ENCODE peak calls at places on chromosomes 5 and 9, in four cellular contexts. Y, T, C and K are unnamed samples.

GRCh38 chr9:129838707-129839259 is 3.5 kb downstream of the USP20 start:
- DNase-seq in C (no peak), T (no peak), Y (peak), K (no peak)

GRCh38 chr5:151952233-151952632 is 27.6 kb upstream of the GLRA1 start:
- DNase-seq in C (no peak), Y (no peak), T (no peak), K (no peak)

GRCh38 chr5:14435481-14435880 is 146.1 kb upstream of the OTULINL start:
- DNase-seq in Y (no peak), T (no peak), C (no peak), K (no peak)

GRCh38 chr5:68722357-68722756 is 371.5 kb upstream of the SLC30A5 start:
- DNase-seq in Y (no peak), T (no peak), C (no peak), K (no peak)

GRCh38 chr5:117486879-117487391 is 912.3 kb upstream of the SEMA6A start:
- DNase-seq in C (peak), T (no peak), Y (no peak), K (no peak)

GRCh38 chr5:37015795-37016666 is 139.5 kb downstream of the NIPBL start:
- DNase-seq in C (no peak), T (no peak), Y (peak), K (no peak)

GRCh38 chr5:80204808-80205614 is 50.8 kb downstream of the SERINC5 start:
- DNase-seq in C (peak), T (no peak), Y (no peak), K (no peak)

GRCh38 chr9:115531410-115532130 is 413.6 kb upstream of the TNC start:
- DNase-seq in C (no peak), T (no peak), Y (peak), K (no peak)

GRCh38 chr5:141772281-141772680 is 90.3 kb upstream of the ARAP3 start:
- DNase-seq in Y (peak), C (no peak), T (peak), K (no peak)

GRCh38 chr9:121283856-121284732 is 16.1 kb downstream of the GSN start:
- DNase-seq in Y (no peak), C (no peak), T (peak), K (no peak)

GRCh38 chr9:965497-965896 is 11.0 kb upstream of the DMRT3 start:
- DNase-seq in Y (no peak), T (no peak), C (no peak), K (no peak)

GRCh38 chr5:81779125-81779934 is 28.4 kb upstream of the SSBP2 start:
- DNase-seq in Y (peak), C (no peak), T (peak), K (no peak)

GRCh38 chr9:85332487-85332886 is 409.3 kb downstream of the AGTPBP1 start:
- DNase-seq in T (no peak), Y (no peak), C (peak), K (no peak)

GRCh38 chr9:93256878-93257807 is 73.2 kb downstream of the WNK2 start:
- DNase-seq in T (no peak), Y (no peak), C (peak), K (no peak)

GRCh38 chr9:78101247-78101646 is 69.6 kb upstream of the GNAQ start:
- DNase-seq in T (no peak), Y (no peak), C (no peak), K (no peak)

GRCh38 chr5:67350185-67350584 is 153.6 kb upstream of the CD180 start:
- DNase-seq in C (no peak), T (no peak), Y (no peak), K (no peak)

GRCh38 chr5:80191991-80192398 is 63.9 kb downstream of the SERINC5 start:
- DNase-seq in C (peak), T (peak), Y (no peak), K (no peak)

GRCh38 chr5:157920828-157921170 is 61.9 kb upstream of the CLINT1 start:
- DNase-seq in C (no peak), Y (no peak), T (no peak), K (no peak)

GRCh38 chr5:71882826-71883744 is 164.0 kb downstream of the CARTPT start:
- DNase-seq in Y (no peak), T (no peak), C (no peak), K (no peak)

GRCh38 chr9:38316166-38316765 is 76.2 kb upstream of the ALDH1B1 start:
- DNase-seq in Y (no peak), T (no peak), C (no peak), K (no peak)

GRCh38 chr5:79825802-79826201 is 136.2 kb downstream of the CMYA5 start:
- DNase-seq in Y (no peak), C (no peak), T (no peak), K (no peak)

GRCh38 chr5:103385722-103386121 is 127.2 kb downstream of the MACIR start:
- DNase-seq in Y (no peak), T (no peak), C (peak), K (no peak)

GRCh38 chr9:4344946-4345345 is 45.1 kb upstream of the GLIS3 start:
- DNase-seq in C (no peak), Y (no peak), T (no peak), K (no peak)

GRCh38 chr9:99112750-99113417 is 8.0 kb downstream of the TGFBR1 start:
- DNase-seq in C (no peak), Y (no peak), T (no peak), K (no peak)

GRCh38 chr9:78909566-78909965 is 612.6 kb downstream of the PSAT1 start:
- DNase-seq in C (no peak), Y (no peak), T (no peak), K (no peak)

GRCh38 chr5:55900776-55901175 is 49.6 kb downstream of the IL31RA start:
- DNase-seq in C (no peak), Y (no peak), T (no peak), K (no peak)

GRCh38 chr5:56440871-56441740 is 208.0 kb upstream of the ANKRD55 start:
- DNase-seq in C (no peak), Y (peak), T (no peak), K (no peak)